ENCODE peak calls at places on chromosomes 11 and 22, in six cellular contexts. J is MM.1S, X is mammary epithelial cell, B is HCT116, H is A549, W is astrocyte. F is an unnamed sample.

GRCh38 chr22:42114721-42115120 is 15.9 kb downstream of the CYP2D6 start:
- DNase-seq in H (peak; percentile 34), B (peak; percentile 26), X (no peak), J (no peak), W (no peak), F (no peak)

GRCh38 chr22:32473388-32473952 is 1.1 kb upstream of the FBXO7 start:
- DNase-seq in B (peak; percentile 68), X (peak; percentile 44), J (peak; percentile 73), W (peak; percentile 31), H (peak; percentile 63), F (peak; percentile 37)

GRCh38 chr11:59669611-59670009 is 773 bp upstream of the PATL1 start:
- DNase-seq in X (peak; percentile 56), W (peak; percentile 49), B (no peak), H (peak; percentile 21), J (no peak), F (peak; percentile 67)

GRCh38 chr11:1298695-1299492 is 10.5 kb downstream of the TOLLIP start:
- DNase-seq in X (peak; percentile 80), W (peak; percentile 39), J (no peak), H (peak; percentile 76), B (no peak), F (peak; percentile 75)

GRCh38 chr11:111765320-111765983 is 737 bp downstream of the PPP2R1B start:
- DNase-seq in B (no peak), J (peak; percentile 11), H (no peak), W (no peak), X (peak; percentile 16), F (no peak)

GRCh38 chr22:38218661-38219331 is 17.0 kb downstream of the MAFF start:
- DNase-seq in W (peak; percentile 96), J (peak; percentile 66), X (peak; percentile 96), H (peak; percentile 87), B (peak; percentile 75), F (peak; percentile 93)

GRCh38 chr11:15861256-15861655 is 495.1 kb downstream of the SOX6 start:
- DNase-seq in B (no peak), J (no peak), H (no peak), X (no peak), W (no peak), F (no peak)

GRCh38 chr11:60251485-60252207 is 8.7 kb upstream of the MS4A4E start:
- DNase-seq in B (peak; percentile 24), J (peak; percentile 16), X (peak; percentile 34), H (peak; percentile 16), W (no peak), F (no peak)

GRCh38 chr11:34318111-34319037 is 39.4 kb downstream of the ABTB2 start:
- DNase-seq in J (no peak), W (peak; percentile 70), X (peak; percentile 58), B (no peak), H (peak; percentile 86), F (no peak)

GRCh38 chr22:30607300-30607930 is 441 bp downstream of the TCN2 start:
- DNase-seq in X (no peak), B (no peak), J (no peak), W (no peak), H (no peak), F (no peak)

GRCh38 chr11:73233211-73233610 is 15.1 kb downstream of the P2RY2 start:
- DNase-seq in H (no peak), X (no peak), W (no peak), B (no peak), J (no peak), F (no peak)

GRCh38 chr22:43081968-43082367 is 7.2 kb downstream of the TTLL1 start:
- DNase-seq in W (no peak), X (no peak), B (no peak), H (no peak), J (no peak), F (no peak)

GRCh38 chr22:21591695-21592094 is 24.2 kb downstream of the UBE2L3 start:
- DNase-seq in X (no peak), W (no peak), J (no peak), H (no peak), B (no peak), F (peak; percentile 47)

GRCh38 chr11:44797886-44798683 is 71.3 kb downstream of the TSPAN18 start:
- DNase-seq in W (no peak), B (no peak), H (no peak), J (no peak), X (no peak), F (no peak)

GRCh38 chr11:93160808-93161207 is 37.0 kb downstream of the SLC36A4 start:
- DNase-seq in H (no peak), J (no peak), W (no peak), B (no peak), X (no peak), F (no peak)

DNA sequence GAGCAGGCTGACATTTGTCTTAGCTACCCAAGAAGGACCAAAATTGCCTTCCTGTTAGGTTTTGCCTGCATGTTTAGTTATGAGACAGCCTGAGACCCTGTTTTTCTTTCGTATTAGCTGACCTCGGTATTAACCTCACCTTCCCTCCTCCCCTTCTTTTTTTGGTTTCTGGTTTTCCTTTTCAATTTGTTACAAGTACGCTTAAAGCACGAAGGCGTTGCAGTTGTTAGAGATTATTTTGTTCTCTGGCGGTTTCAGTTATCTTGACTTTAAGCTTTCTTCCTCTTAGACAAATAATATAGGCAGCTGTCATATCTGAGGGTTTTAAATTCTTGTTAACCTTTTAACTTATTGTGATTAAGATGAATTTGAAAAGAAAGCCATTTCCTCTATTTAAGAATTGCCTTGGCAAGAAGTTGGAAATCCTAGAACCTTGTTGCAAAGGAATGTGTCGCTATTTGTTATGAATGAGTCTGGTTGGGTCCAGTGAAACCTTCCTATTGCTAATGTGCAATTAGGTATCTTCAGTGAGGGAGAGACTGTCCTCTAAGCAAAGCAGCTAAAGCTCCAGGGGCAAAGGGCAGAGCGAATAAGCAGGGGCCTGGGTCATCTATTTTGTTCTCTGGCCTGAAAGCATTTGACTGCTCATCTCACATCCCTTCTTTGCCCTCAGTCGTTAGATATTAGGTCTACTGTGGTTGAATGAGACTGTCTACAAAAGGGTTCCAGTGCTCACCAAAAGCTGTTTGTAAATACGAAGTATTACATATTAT is 45.8 kb downstream of the PACS1 start:
- DNase-seq in J (peak; percentile 71), H (no peak), X (no peak), W (peak; percentile 72), B (no peak), F (no peak)
- H3K4me2 ChIP-seq in J (peak overlapping the region; percentile 60), H (peak overlapping the region; percentile 96), X (no peak overlapping the region), W (peak overlapping the region; percentile 67), B (no peak overlapping the region), F (no peak overlapping the region)

GRCh38 chr22:36764641-36765040 is 11.3 kb downstream of the IFT27 start:
- DNase-seq in H (no peak), B (no peak), W (no peak), X (no peak), J (no peak), F (no peak)

GRCh38 chr22:36765131-36765942 is 10.6 kb downstream of the IFT27 start:
- DNase-seq in W (no peak), X (no peak), B (no peak), J (no peak), H (no peak), F (no peak)

GRCh38 chr22:36764060-36764459 is 11.9 kb downstream of the IFT27 start:
- DNase-seq in B (no peak), X (no peak), H (no peak), J (no peak), W (no peak), F (no peak)

GRCh38 chr22:36762687-36763260 is 13.1 kb downstream of the IFT27 start:
- DNase-seq in B (no peak), W (no peak), J (no peak), X (no peak), H (no peak), F (no peak)

DNA sequence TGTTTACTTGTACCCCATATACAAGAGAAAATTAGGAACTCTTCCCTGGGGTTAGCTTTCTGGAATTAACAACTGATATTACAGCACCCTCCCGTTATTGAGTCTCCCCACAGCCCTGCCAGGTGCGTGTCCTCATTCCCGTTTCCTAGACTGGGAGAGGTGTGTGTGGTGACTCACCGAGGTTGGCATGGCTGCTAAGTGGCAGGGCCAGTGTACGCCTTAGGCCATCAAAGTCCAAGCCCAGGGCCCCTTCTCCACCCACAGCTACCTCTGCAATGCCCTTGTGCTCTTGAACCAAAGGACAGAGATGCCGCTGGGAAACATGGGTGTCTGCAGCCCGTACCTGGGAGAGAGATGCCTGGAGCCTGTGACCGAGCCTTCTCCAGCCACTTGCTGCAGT is 12.3 kb downstream of the IFT27 start:
- DNase-seq in B (no peak), H (no peak), J (no peak), W (no peak), X (peak; percentile 60), F (peak; percentile 82)
- H3K27ac ChIP-seq in B (no peak overlapping the region), H (no peak overlapping the region), J (no peak overlapping the region), W (no peak overlapping the region), X (no peak overlapping the region), F (no peak overlapping the region)

GRCh38 chr11:134120921-134121526 is 52.2 kb downstream of the JAM3 start:
- DNase-seq in H (no peak), B (no peak), X (peak; percentile 51), W (peak; percentile 55), J (no peak), F (no peak)

GRCh38 chr11:134125507-134125906 is 56.6 kb downstream of the JAM3 start:
- DNase-seq in X (no peak), W (peak; percentile 23), B (no peak), J (no peak), H (no peak), F (no peak)

GRCh38 chr11:134126197-134126822 is 57.4 kb downstream of the JAM3 start:
- DNase-seq in J (no peak), B (no peak), X (peak; percentile 68), W (peak; percentile 89), H (no peak), F (no peak)

GRCh38 chr11:134120143-134120850 is 51.4 kb downstream of the JAM3 start:
- DNase-seq in J (no peak), H (no peak), W (peak; percentile 97), X (peak; percentile 85), B (no peak), F (no peak)

DNA sequence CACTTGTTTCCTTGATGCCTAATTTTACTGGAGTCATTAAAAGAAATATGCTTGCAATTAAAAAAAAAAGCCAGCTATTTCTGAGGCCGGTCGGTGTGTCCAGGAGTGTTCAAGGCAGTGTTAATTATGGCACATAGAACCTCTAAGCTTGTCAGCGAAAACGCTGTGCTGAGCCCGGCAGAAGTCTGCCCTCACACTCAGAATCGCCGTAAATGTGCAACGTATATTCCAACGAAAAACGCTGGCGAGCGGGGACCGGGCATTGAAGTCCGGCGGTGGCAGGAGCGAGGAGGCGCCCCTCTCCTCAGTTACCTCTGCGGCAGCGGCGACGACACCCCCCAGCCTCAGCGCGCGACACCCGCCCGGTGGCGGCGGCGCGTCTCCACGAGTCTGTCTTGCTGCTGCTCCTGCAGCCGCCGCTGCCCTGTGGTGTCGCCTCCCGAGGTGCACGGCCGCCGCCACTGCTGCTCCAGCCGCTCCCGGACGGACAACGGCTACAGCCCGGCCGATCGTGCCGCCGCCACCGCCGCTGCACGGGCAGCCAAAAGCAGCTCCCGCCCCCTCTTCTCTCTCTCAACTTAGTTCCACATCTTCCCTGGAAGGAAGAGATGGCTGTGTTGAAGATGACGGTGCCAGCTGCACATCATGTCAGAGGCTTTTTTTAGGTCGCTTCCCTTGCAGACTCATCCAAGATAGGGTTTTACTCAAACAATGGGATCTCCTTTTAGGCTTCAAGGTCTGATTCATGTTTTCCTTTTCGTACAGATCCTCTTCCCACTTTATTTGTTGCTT is 56.0 kb downstream of the JAM3 start:
- DNase-seq in W (peak; percentile 64), B (no peak), J (peak; percentile 19), X (peak; percentile 14), H (no peak), F (no peak)
- H3K4me2 ChIP-seq in W (peak overlapping the region; percentile 89), B (no peak overlapping the region), J (peak overlapping the region; percentile 10), X (peak overlapping the region; percentile 91), H (peak overlapping the region; percentile 74), F (no peak overlapping the region)

DNA sequence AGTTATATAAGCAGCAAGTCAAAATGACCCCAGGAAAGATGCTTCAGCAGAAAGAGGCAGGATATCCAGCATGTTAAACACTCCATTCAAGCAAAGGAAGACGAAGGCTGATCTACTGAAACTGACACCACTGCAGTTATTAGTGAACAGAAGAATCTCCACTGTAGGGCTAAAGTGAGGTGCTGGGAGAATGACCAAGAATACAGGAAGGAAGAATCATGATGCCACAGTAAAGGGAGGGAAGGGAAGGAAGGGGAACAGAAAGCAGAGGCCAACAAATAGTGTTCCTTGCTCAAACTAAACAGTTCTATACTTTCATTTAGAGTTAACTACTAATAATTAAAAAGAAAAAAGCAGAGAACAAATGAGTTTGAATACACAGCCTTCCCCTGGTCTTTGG is 92.5 kb downstream of the SIK3 start:
- DNase-seq in W (no peak), H (no peak), B (no peak), X (no peak), J (no peak), F (no peak)
- H3K27ac ChIP-seq in W (no peak overlapping the region), H (no peak overlapping the region), B (no peak overlapping the region), X (no peak overlapping the region), J (no peak overlapping the region), F (no peak overlapping the region)